ENCODE peak calls at places on chromosomes 4 and X, in six cellular contexts. T is cardiac fibroblast; V is CD4-positive, alpha-beta T cell; U is PC-3; H is fibroblast of pulmonary artery; X is tibial nerve. C is an unnamed sample.

GRCh38 chrX:39619182-39620009 is 478.4 kb downstream of the BCOR start:
- DNase-seq in H (peak), T (peak), X (no peak), U (peak), V (no peak), C (peak)

GRCh38 chrX:100625985-100626491 is 10.6 kb downstream of the TSPAN6 start:
- DNase-seq in T (no peak), X (no peak), V (no peak), U (no peak), H (no peak), C (no peak)

GRCh38 chr4:88791274-88791673 is 93.6 kb upstream of the NAP1L5 start:
- DNase-seq in H (peak), V (no peak), X (no peak), U (peak), T (peak), C (peak)

GRCh38 chr4:26321326-26322276 is 787 bp downstream of the RBPJ start:
- DNase-seq in H (peak), X (no peak), V (peak), U (no peak), T (peak), C (peak)

GRCh38 chrX:24768556-24768955 is 74.8 kb downstream of the POLA1 start:
- DNase-seq in H (no peak), U (no peak), V (no peak), X (no peak), T (no peak), C (peak)

GRCh38 chrX:106263817-106264216 is 95.7 kb downstream of the PWWP3B start:
- DNase-seq in U (peak), V (no peak), X (no peak), H (peak), T (peak), C (peak)

GRCh38 chr4:56448301-56448700 is 12.2 kb downstream of the PAICS start:
- DNase-seq in V (no peak), T (no peak), U (no peak), X (no peak), H (no peak), C (no peak)

GRCh38 chrX:38192007-38192625 is 28.6 kb downstream of the SRPX start:
- DNase-seq in H (no peak), T (no peak), V (no peak), X (peak), U (peak), C (peak)

GRCh38 chr4:107098403-107098802 is 62.3 kb upstream of the DKK2 start:
- DNase-seq in T (no peak), U (no peak), V (no peak), H (no peak), X (no peak), C (no peak)

GRCh38 chr4:119189638-119190037 is 22.9 kb upstream of the USP53 start:
- DNase-seq in X (no peak), V (no peak), U (no peak), T (peak), H (peak), C (peak)

GRCh38 chrX:104013158-104013557 is 350 bp downstream of the H2BW1 start:
- DNase-seq in U (no peak), H (no peak), T (no peak), V (no peak), X (no peak), C (no peak)

GRCh38 chrX:20523626-20524312 is 257.1 kb upstream of the RPS6KA3 start:
- DNase-seq in X (no peak), V (no peak), T (no peak), U (no peak), H (no peak), C (no peak)

GRCh38 chr4:73450398-73451004 is 14.5 kb downstream of the AFP start:
- DNase-seq in U (peak), V (no peak), T (peak), X (no peak), H (peak), C (peak)

GRCh38 chr4:114037981-114038380 is 58.5 kb upstream of the ARSJ start:
- DNase-seq in X (no peak), T (no peak), V (no peak), H (no peak), U (no peak), C (no peak)

GRCh38 chr4:6609415-6610079 is 30.9 kb upstream of the MRFAP1 start:
- DNase-seq in X (no peak), T (no peak), H (no peak), V (no peak), U (no peak), C (no peak)

GRCh38 chr4:169115897-169116254 is 105.8 kb upstream of the CBR4 start:
- DNase-seq in V (no peak), X (no peak), T (peak), H (peak), U (peak), C (peak)

GRCh38 chr4:71807469-71807868 is 23.6 kb upstream of the GC start:
- DNase-seq in U (no peak), V (no peak), T (no peak), X (no peak), H (no peak), C (no peak)

GRCh38 chrX:24099394-24099793 is 44.6 kb downstream of the EIF2S3 start:
- DNase-seq in T (no peak), V (no peak), H (no peak), U (no peak), X (no peak), C (no peak)

GRCh38 chr4:171639540-171639939 is 173.7 kb upstream of the GALNTL6 start:
- DNase-seq in U (no peak), T (no peak), V (no peak), H (no peak), X (no peak), C (no peak)

GRCh38 chrX:37779857-37780256 is at the start of gene CYBB:
- DNase-seq in V (no peak), T (no peak), X (no peak), U (no peak), H (no peak), C (no peak)

GRCh38 chr4:41120297-41121217 is 93.8 kb downstream of the APBB2 start:
- DNase-seq in T (peak), X (peak), V (no peak), H (peak), U (no peak), C (peak)

GRCh38 chr4:31530555-31530954 is 810.4 kb downstream of the PCDH7 start:
- DNase-seq in U (no peak), H (no peak), V (no peak), X (no peak), T (no peak), C (no peak)

GRCh38 chr4:76641351-76641750 is 206.3 kb downstream of the SHROOM3 start:
- DNase-seq in U (no peak), V (no peak), T (no peak), H (no peak), X (no peak), C (no peak)

GRCh38 chr4:55157559-55158277 is 32.3 kb upstream of the KDR start:
- DNase-seq in X (no peak), H (no peak), U (no peak), T (no peak), V (no peak), C (no peak)

GRCh38 chr4:52712991-52713275 is 38.3 kb downstream of the ERVMER34-1 start:
- DNase-seq in H (no peak), U (no peak), X (peak), V (no peak), T (no peak), C (no peak)

GRCh38 chr4:187550256-187550950 is 445.2 kb upstream of the ZFP42 start:
- DNase-seq in H (peak), V (no peak), X (no peak), T (no peak), U (peak), C (no peak)

GRCh38 chr4:74964311-74964710 is 31.4 kb downstream of the PARM1 start:
- DNase-seq in U (no peak), H (no peak), X (no peak), V (no peak), T (no peak), C (no peak)

GRCh38 chr4:150569384-150569987 is 12.5 kb upstream of the MAB21L2 start:
- DNase-seq in X (no peak), T (peak), H (peak), U (peak), V (no peak), C (peak)

GRCh38 chr4:145107126-145107525 is 9.0 kb downstream of the ABCE1 start:
- DNase-seq in X (no peak), V (no peak), T (no peak), U (no peak), H (no peak), C (no peak)

GRCh38 chrX:15854080-15854655 is 445 bp downstream of the AP1S2 start:
- DNase-seq in U (peak), V (peak), X (no peak), T (no peak), H (no peak), C (peak)

DNA sequence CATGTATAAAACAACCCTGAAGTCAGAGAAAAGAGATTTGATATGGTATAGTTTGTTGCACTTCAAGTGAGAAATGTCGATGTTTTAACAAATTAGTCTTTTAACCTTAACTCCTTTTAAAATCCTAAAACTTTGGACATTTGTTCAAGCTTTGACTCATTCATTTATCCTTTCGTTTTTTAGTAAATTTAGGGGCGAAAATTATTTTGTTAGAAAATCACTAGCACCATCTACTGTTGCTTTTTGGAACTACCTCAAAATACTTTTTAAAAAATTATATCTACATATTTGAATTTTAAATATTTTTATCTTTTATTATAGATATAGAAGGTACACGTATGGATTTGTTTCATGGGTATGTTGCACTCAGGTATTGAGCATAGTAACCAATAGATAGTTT is 165.1 kb upstream of the POF1B start:
- DNase-seq in T (peak), V (no peak), H (peak), X (no peak), U (peak), C (peak)
- TF ChIP-seq CTCF in T (no peak), V (no peak), H (peak), X (peak), U (peak), C (peak)

GRCh38 chrX:70553516-70553915 is 108.9 kb downstream of the DLG3 start:
- DNase-seq in T (no peak), V (no peak), U (no peak), X (no peak), H (no peak), C (no peak)

GRCh38 chrX:70552174-70552704 is 107.6 kb downstream of the DLG3 start:
- DNase-seq in T (peak), X (no peak), H (peak), V (no peak), U (no peak), C (no peak)

GRCh38 chrX:70554948-70555347 is 110.3 kb downstream of the DLG3 start:
- DNase-seq in H (no peak), U (no peak), V (no peak), T (no peak), X (no peak), C (no peak)

GRCh38 chrX:70554523-70554922 is 109.9 kb downstream of the DLG3 start:
- DNase-seq in V (no peak), X (no peak), H (peak), T (peak), U (no peak), C (no peak)

DNA sequence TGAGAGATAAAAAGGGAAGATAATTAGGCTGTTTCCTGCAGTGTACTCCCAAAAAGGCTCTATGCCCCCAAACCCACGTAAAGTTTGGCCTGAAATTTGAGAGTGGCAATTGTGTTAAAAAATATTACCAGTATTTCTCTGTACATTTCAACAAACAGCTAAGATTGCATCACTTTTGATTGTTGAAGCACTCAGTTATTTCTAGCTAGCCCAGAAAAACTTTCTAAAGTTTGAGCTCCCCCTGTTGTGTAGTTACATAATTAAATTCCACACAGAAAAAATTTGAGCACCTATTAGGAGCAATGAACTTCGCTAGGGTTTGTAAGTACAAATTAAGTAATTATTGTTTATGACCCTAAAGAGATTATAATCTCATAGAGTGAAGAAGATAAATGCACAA is 109.4 kb downstream of the DLG3 start:
- DNase-seq in X (no peak), V (no peak), T (peak), U (peak), H (peak), C (peak)
- TF ChIP-seq CTCF in X (peak), V (no peak), T (peak), U (peak), H (peak), C (no peak)

GRCh38 chrX:46034868-46035267 is 510.4 kb downstream of the ZNF674 start:
- DNase-seq in V (no peak), X (no peak), U (no peak), T (no peak), H (no peak), C (no peak)

GRCh38 chrX:46040001-46040400 is 505.2 kb downstream of the ZNF674 start:
- DNase-seq in U (peak), V (no peak), T (no peak), H (no peak), X (no peak), C (no peak)

GRCh38 chrX:46039526-46039925 is 505.7 kb downstream of the ZNF674 start:
- DNase-seq in T (no peak), H (no peak), X (no peak), V (no peak), U (no peak), C (no peak)

DNA sequence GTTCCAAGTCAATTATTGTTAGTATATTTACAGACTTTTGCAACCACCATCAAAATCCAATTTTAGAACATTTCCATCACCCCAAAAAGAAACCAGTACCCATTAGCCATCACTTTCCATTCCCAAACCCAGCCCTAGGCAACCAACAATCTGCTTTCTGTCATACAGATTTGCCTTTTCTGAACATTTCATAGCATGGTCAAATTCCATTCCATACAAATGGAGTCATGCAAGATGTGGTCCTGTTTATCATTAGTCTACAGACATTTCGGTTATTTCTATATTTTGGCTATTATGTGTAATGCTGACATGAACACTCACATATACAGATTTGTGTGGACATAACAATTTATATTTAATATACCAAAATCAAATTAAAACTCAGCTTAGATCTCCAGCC is 508.7 kb downstream of the ZNF674 start:
- DNase-seq in U (no peak), X (no peak), V (no peak), H (no peak), T (peak), C (no peak)
- TF ChIP-seq CTCF in U (no peak), X (no peak), V (no peak), H (no peak), T (no peak), C (no peak)

GRCh38 chr4:129167640-129168260 is 71.8 kb downstream of the C4orf33 start:
- DNase-seq in T (no peak), U (no peak), V (no peak), H (no peak), X (no peak), C (no peak)
- TF ChIP-seq CTCF in T (no peak), U (peak), V (no peak), H (no peak), X (no peak), C (no peak)

GRCh38 chrX:147832707-147833348 is 78.9 kb upstream of the FMR1 start:
- DNase-seq in H (no peak), T (no peak), X (no peak), V (no peak), U (no peak), C (no peak)

DNA sequence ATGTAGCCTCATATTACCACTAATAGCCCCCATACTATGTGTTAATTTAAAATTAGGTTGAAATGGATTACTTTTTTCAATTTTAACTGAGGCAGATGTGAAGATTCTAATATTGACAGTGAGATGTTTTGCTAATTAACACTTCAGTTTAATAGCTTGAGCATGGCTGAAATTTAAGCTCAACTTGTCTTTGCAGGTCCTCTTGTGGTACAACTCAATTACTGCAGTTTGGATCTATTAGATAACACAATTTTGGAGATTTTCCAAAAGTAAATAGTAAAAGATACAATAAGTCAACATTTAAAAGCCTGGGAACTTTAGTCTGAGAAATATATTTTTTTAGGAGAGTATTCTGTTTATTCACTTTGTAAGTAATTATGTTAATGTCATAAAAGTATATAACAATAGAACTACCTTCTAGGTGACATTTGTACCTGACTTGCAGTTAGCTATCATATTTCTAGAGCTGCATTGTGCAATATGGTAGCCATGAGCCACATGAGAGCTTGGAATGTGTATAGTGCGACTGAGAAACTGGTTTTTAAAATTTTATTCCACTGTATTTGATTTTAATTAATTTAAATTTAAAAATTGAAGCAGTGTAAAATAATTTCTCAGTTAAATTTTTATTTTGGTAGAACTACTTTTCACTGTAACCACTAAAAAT is 73.1 kb upstream of the FMR1 start:
- DNase-seq in X (no peak), V (no peak), U (no peak), T (no peak), H (no peak), C (peak)
- TF ChIP-seq CTCF in X (no peak), V (peak), U (peak), T (peak), H (no peak), C (peak)

GRCh38 chrX:21973321-21974010 is 33.0 kb downstream of the SMS start:
- DNase-seq in V (no peak), H (no peak), X (no peak), U (peak), T (no peak), C (no peak)

GRCh38 chrX:21972046-21972445 is 31.5 kb downstream of the SMS start:
- DNase-seq in T (no peak), H (no peak), V (no peak), U (no peak), X (no peak), C (no peak)

GRCh38 chrX:21974011-21974385 is 33.5 kb downstream of the SMS start:
- DNase-seq in U (peak), V (no peak), H (no peak), X (no peak), T (no peak), C (no peak)

GRCh38 chrX:21975242-21975641 is 34.7 kb downstream of the SMS start:
- DNase-seq in T (no peak), X (no peak), H (no peak), V (no peak), U (no peak), C (no peak)

GRCh38 chrX:21972721-21973120 is 32.2 kb downstream of the SMS start:
- DNase-seq in U (peak), X (no peak), T (peak), H (peak), V (peak), C (no peak)
- TF ChIP-seq CTCF in U (peak), X (no peak), T (no peak), H (peak), V (no peak), C (no peak)

GRCh38 chr4:90994883-90995484 is 867.8 kb downstream of the CCSER1 start:
- DNase-seq in X (no peak), T (no peak), U (no peak), V (no peak), H (no peak), C (no peak)

GRCh38 chr4:90992213-90992612 is 865.0 kb downstream of the CCSER1 start:
- DNase-seq in T (no peak), V (no peak), X (no peak), H (no peak), U (no peak), C (no peak)

GRCh38 chr4:90995996-90996395 is 868.8 kb downstream of the CCSER1 start:
- DNase-seq in T (no peak), X (no peak), V (no peak), U (no peak), H (no peak), C (no peak)

GRCh38 chr4:90990298-90990697 is 863.1 kb downstream of the CCSER1 start:
- DNase-seq in T (no peak), X (no peak), H (no peak), V (no peak), U (no peak), C (no peak)
- TF ChIP-seq CTCF in T (no peak), X (no peak), H (no peak), V (no peak), U (no peak), C (no peak)

DNA sequence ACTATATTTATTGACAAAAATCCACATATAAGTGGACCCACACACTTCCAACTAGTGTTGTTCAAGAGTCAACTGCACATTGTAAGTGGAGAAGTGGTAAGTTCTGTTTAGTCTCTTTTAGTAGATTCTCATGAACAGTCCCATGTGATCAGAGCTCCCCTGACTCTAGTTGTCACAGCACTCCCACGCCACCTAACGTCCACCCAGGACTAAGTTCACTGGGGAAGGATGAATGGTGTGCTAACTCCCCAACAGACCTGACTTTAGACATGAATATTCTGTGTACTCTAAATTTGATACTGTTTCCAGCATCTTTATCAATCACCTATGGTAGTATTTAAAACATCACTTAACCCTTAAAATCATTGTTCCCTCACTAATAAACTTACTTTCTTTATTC is 59.8 kb downstream of the PACRGL start:
- DNase-seq in T (peak), H (peak), V (no peak), X (no peak), U (peak), C (peak)
- TF ChIP-seq CTCF in T (peak), H (peak), V (no peak), X (no peak), U (peak), C (no peak)

GRCh38 chrX:47199286-47199685 is 5.7 kb downstream of the UBA1 start:
- DNase-seq in X (no peak), T (no peak), V (no peak), U (no peak), H (no peak), C (no peak)

GRCh38 chrX:47201545-47201944 is 7.9 kb downstream of the UBA1 start:
- DNase-seq in U (no peak), T (no peak), X (no peak), V (no peak), H (no peak), C (no peak)

GRCh38 chrX:47202316-47202715 is 8.7 kb downstream of the UBA1 start:
- DNase-seq in H (no peak), V (no peak), U (no peak), T (no peak), X (no peak), C (no peak)

GRCh38 chrX:47198687-47199080 is 5.1 kb downstream of the UBA1 start:
- DNase-seq in X (no peak), V (no peak), H (no peak), U (no peak), T (no peak), C (no peak)

GRCh38 chrX:47200385-47201150 is 6.9 kb downstream of the UBA1 start:
- DNase-seq in T (peak), X (peak), V (no peak), H (peak), U (peak), C (peak)
- TF ChIP-seq CTCF in T (peak), X (no peak), V (no peak), H (peak), U (peak), C (peak)